ENCODE peak calls at places on chromosomes 11 and 22, in five cellular contexts. K is foreskin fibroblast, D is AG04450, R is HL-60, B is BE2C. A is an unnamed sample.

GRCh38 chr11:93484716-93485115 is 58.5 kb downstream of the SMCO4 start:
- DNase-seq in K (peak), D (peak), R (no peak), B (peak), A (no peak)

GRCh38 chr11:80144932-80145612 is 704.2 kb upstream of the TENM4 start:
- DNase-seq in K (no peak), D (no peak), R (no peak), B (no peak), A (no peak)

GRCh38 chr11:18594999-18595749 is 4.4 kb upstream of the MISFA start:
- DNase-seq in K (peak), D (peak), R (no peak), B (no peak), A (no peak)

GRCh38 chr11:59611570-59612565 is 3.7 kb downstream of the OSBP start:
- DNase-seq in K (peak), D (peak), R (no peak), B (no peak), A (peak)

GRCh38 chr11:115921540-115921939 is 417.3 kb upstream of the CADM1 start:
- DNase-seq in K (no peak), D (no peak), R (no peak), B (no peak), A (no peak)

GRCh38 chr11:109695696-109696095 is 273.7 kb downstream of the C11orf87 start:
- DNase-seq in K (peak), D (no peak), R (no peak), B (no peak), A (no peak)

GRCh38 chr11:20342347-20343279 is 20.9 kb upstream of the HTATIP2 start:
- DNase-seq in K (no peak), D (no peak), R (no peak), B (peak), A (no peak)

GRCh38 chr11:132463941-132464340 is 1068.4 kb downstream of the OPCML start:
- DNase-seq in K (peak), D (no peak), R (no peak), B (no peak), A (no peak)

GRCh38 chr11:11813288-11813962 is 28.3 kb upstream of the USP47 start:
- DNase-seq in K (peak), D (peak), R (no peak), B (no peak), A (peak)

GRCh38 chr11:130189492-130190210 is 30.1 kb downstream of the ST14 start:
- DNase-seq in K (no peak), D (no peak), R (no peak), B (no peak), A (no peak)

GRCh38 chr11:95065336-95065735 is 1.4 kb upstream of the SRSF8 start:
- DNase-seq in K (no peak), D (no peak), R (no peak), B (no peak), A (no peak)

GRCh38 chr11:4606231-4607015 is 1.6 kb downstream of the TRIM68 start:
- DNase-seq in K (peak), D (no peak), R (no peak), B (no peak), A (no peak)

GRCh38 chr11:57885298-57886035 is 123.9 kb downstream of the CTNND1 start:
- DNase-seq in K (peak), D (no peak), R (no peak), B (no peak), A (no peak)

GRCh38 chr22:24824250-24824649 is 18.2 kb downstream of the SGSM1 start:
- DNase-seq in K (no peak), D (no peak), R (no peak), B (no peak), A (no peak)

GRCh38 chr22:43883012-43883661 is 8.7 kb downstream of the PNPLA5 start:
- DNase-seq in K (peak), D (no peak), R (peak), B (peak), A (no peak)

GRCh38 chr22:37985050-37985585 is 763 bp upstream of the SOX10 start:
- DNase-seq in K (no peak), D (no peak), R (no peak), B (no peak), A (no peak)

GRCh38 chr22:22141771-22142591 is 102.6 kb upstream of the VPREB1 start:
- DNase-seq in K (no peak), D (no peak), R (no peak), B (no peak), A (no peak)

GRCh38 chr11:131977854-131978253 is 607.4 kb downstream of the NTM start:
- DNase-seq in K (peak), D (peak), R (no peak), B (no peak), A (no peak)

GRCh38 chr11:66841861-66842260 is 1.4 kb upstream of the RCE1 start:
- DNase-seq in K (no peak), D (no peak), R (no peak), B (no peak), A (no peak)

GRCh38 chr11:7016011-7016410 is 4.1 kb downstream of the ZNF214 start:
- DNase-seq in K (no peak), D (no peak), R (no peak), B (no peak), A (no peak)

GRCh38 chr22:31199187-31199586 is 12.9 kb upstream of the LIMK2 start:
- DNase-seq in K (no peak), D (no peak), R (no peak), B (no peak), A (no peak)
- TF ChIP-seq CTCF in K (no peak), D (no peak), R (no peak), B (peak), A (no peak)

GRCh38 chr11:112227471-112227870 is 1.2 kb downstream of the PTS start:
- DNase-seq in K (no peak), D (no peak), R (no peak), B (no peak), A (no peak)
- H3K4me3 ChIP-seq in K (peak), D (peak), R (no peak), B (peak), A (peak)

GRCh38 chr11:102451041-102451692 is 1.4 kb downstream of the TMEM123 start:
- DNase-seq in K (no peak), D (no peak), R (no peak), B (no peak), A (no peak)

GRCh38 chr11:102453286-102453797 is 777 bp upstream of the TMEM123 start:
- DNase-seq in K (peak), D (no peak), R (no peak), B (no peak), A (no peak)

GRCh38 chr11:102449651-102450570 is 2.7 kb downstream of the TMEM123 start:
- DNase-seq in K (no peak), D (no peak), R (no peak), B (no peak), A (no peak)

GRCh38 chr11:102452461-102453285 is at the start of gene TMEM123:
- DNase-seq in K (peak), D (no peak), R (peak), B (peak), A (no peak)

DNA sequence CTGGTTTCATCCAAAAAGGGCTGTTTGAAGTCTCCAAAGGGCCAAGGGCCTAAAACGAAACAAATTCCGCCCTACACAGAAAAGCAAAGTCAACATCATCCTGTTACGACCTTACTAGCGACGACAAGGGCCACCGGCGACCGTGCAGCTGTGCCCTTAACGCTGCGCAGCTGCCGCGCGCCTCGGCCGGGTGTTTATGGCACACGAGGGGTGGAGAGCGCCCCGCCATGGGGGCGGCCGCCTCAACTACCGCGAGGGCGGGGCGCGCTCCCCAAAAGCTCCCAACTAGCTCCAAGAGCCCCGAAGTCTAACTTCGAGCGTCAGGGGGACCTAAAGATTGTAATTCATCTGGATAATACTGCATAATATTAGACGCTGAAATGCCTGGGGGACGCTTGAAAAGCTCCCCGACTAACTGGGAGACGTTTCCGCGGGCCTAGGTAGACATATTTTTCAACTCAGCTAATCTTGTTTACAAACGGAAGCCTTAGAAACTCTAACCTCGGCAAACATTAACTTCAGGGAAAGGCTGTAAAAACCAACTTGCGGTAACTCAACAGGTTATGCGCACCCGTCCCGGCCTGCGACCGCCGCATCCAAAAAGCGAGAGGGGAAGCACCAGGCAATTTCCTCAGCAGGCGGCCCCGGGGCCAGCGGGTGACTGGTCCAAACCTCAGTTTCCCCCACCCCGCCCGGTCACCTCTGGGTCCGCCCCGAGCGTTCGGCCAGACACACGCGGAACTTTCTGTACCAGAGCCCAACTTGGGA is 688 bp downstream of the TMEM123 start:
- DNase-seq in K (peak), D (no peak), R (peak), B (peak), A (no peak)
- TF ChIP-seq CTCF in K (peak), D (peak), R (no peak), B (no peak), A (peak)

GRCh38 chr11:105052487-105052886 is 7.4 kb upstream of the CARD16 start:
- DNase-seq in K (no peak), D (no peak), R (no peak), B (no peak), A (no peak)

GRCh38 chr11:105042178-105042577 is 3.0 kb downstream of the CARD16 start:
- DNase-seq in K (no peak), D (no peak), R (no peak), B (no peak), A (no peak)

GRCh38 chr11:105051559-105051958 is 6.4 kb upstream of the CARD16 start:
- DNase-seq in K (no peak), D (no peak), R (no peak), B (no peak), A (no peak)

GRCh38 chr11:105045897-105046296 is 762 bp upstream of the CARD16 start:
- DNase-seq in K (peak), D (no peak), R (no peak), B (no peak), A (no peak)

GRCh38 chr11:105046898-105047579 is 1.9 kb upstream of the CARD16 start:
- DNase-seq in K (peak), D (peak), R (no peak), B (no peak), A (peak)
- H3K4me3 ChIP-seq in K (no peak), D (no peak), R (no peak), B (no peak), A (no peak)

GRCh38 chr11:10356161-10356560 is 51.3 kb downstream of the ADM start:
- DNase-seq in K (peak), D (no peak), R (no peak), B (no peak), A (no peak)
- TF ChIP-seq CTCF in K (no peak), D (no peak), R (no peak), B (no peak), A (no peak)

GRCh38 chr11:1520209-1520986 is 33.8 kb upstream of the MOB2 start:
- DNase-seq in K (no peak), D (no peak), R (no peak), B (no peak), A (no peak)
- H3K4me3 ChIP-seq in K (no peak), D (no peak), R (no peak), B (no peak), A (no peak)

DNA sequence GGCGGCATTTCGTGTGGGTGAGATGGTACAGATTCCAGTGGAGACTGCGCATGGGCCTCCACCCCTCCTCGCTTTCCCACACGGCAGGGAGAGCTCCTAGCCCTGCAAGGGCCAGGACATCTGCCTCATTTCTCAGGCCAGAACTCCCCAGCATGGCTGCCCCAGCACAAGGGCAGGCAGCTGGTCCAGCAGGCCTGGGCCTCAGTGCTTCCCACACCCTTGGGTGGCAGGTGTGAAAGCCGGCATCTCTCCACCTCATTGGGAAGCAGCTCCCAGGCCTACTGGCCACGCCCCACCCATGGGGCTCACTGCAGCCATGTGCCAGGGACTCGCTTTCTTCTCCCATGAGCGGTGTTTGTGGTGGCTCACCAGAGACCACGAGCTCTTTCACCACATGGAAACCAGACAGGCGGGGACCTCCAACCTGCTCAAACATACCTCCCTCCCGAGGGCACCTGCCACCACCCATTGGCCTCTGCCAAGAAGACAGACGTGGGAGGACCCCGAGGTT is 79.1 kb downstream of the NAT10 start:
- DNase-seq in K (no peak), D (no peak), R (no peak), B (no peak), A (no peak)
- TF ChIP-seq CTCF in K (no peak), D (no peak), R (no peak), B (no peak), A (no peak)